ENCODE peak calls at places on chromosome 15, in five cellular contexts. H is upper lobe of left lung, T is heart left ventricle, S is thoracic aorta, D is heart right ventricle. W is an unnamed sample.

GRCh38 chr15:90086868-90087268 is 15.4 kb downstream of the IDH2 start:
- DNase-seq in H (no peak), T (no peak), S (no peak), D (no peak), W (no peak)

GRCh38 chr15:101390060-101390459 is 95.0 kb upstream of the SNRPA1 start:
- DNase-seq in H (no peak), T (no peak), S (no peak), D (no peak), W (no peak)

GRCh38 chr15:51681303-51681963 is at the start of gene SCG3:
- DNase-seq in H (peak; percentile 78), T (peak; percentile 75), S (no peak), D (peak; percentile 76), W (peak; percentile 22)

GRCh38 chr15:77069521-77070121 is 1.3 kb downstream of the TSPAN3 start:
- DNase-seq in H (peak; percentile 73), T (no peak), S (no peak), D (no peak), W (no peak)

GRCh38 chr15:33111051-33111451 is 83.5 kb downstream of the FMN1 start:
- DNase-seq in H (no peak), T (no peak), S (no peak), D (no peak), W (no peak)

GRCh38 chr15:101451886-101452285 is 37.6 kb downstream of the PCSK6 start:
- DNase-seq in H (no peak), T (no peak), S (no peak), D (no peak), W (no peak)

GRCh38 chr15:48569591-48570302 is 75.8 kb downstream of the FBN1 start:
- DNase-seq in H (no peak), T (no peak), S (no peak), D (no peak), W (no peak)

GRCh38 chr15:101358895-101359294 is 63.8 kb upstream of the SNRPA1 start:
- DNase-seq in H (no peak), T (no peak), S (no peak), D (peak; percentile 53), W (no peak)

GRCh38 chr15:89526601-89527441 is 30.4 kb upstream of the RHCG start:
- DNase-seq in H (no peak), T (no peak), S (no peak), D (no peak), W (no peak)

GRCh38 chr15:77807115-77807514 is 174.4 kb upstream of the LINGO1 start:
- DNase-seq in H (no peak), T (no peak), S (no peak), D (no peak), W (no peak)

GRCh38 chr15:22786868-22787698 is 639 bp downstream of the NIPA1 start:
- DNase-seq in H (no peak), T (peak; percentile 16), S (no peak), D (peak; percentile 26), W (no peak)

GRCh38 chr15:52440414-52440813 is 88.3 kb downstream of the MYO5A start:
- DNase-seq in H (no peak), T (no peak), S (no peak), D (no peak), W (peak; percentile 26)

GRCh38 chr15:90315276-90315982 is 36.7 kb upstream of the ZNF774 start:
- DNase-seq in H (peak; percentile 75), T (peak; percentile 73), S (peak; percentile 48), D (peak; percentile 55), W (peak; percentile 75)

GRCh38 chr15:96331942-96332853 is 1.7 kb downstream of the NR2F2 start:
- DNase-seq in H (peak; percentile 62), T (no peak), S (no peak), D (no peak), W (no peak)

GRCh38 chr15:80266113-80266512 is 14.1 kb upstream of the CTXND1 start:
- DNase-seq in H (no peak), T (no peak), S (no peak), D (no peak), W (no peak)

GRCh38 chr15:69994429-69995201 is 103.1 kb downstream of the TLE3 start:
- DNase-seq in H (no peak), T (no peak), S (no peak), D (no peak), W (no peak)

GRCh38 chr15:34366271-34367043 is 539 bp downstream of the LPCAT4 start:
- DNase-seq in H (peak; percentile 76), T (peak; percentile 75), S (no peak), D (peak; percentile 77), W (no peak)

GRCh38 chr15:70879386-70879785 is 12.8 kb downstream of the THAP10 start:
- DNase-seq in H (no peak), T (no peak), S (no peak), D (no peak), W (peak; percentile 79)

GRCh38 chr15:41501961-41502786 is 8.5 kb downstream of the ITPKA start:
- DNase-seq in H (no peak), T (no peak), S (no peak), D (no peak), W (no peak)

GRCh38 chr15:24772256-24772655 is 96.7 kb downstream of the NPAP1 start:
- DNase-seq in H (no peak), T (no peak), S (no peak), D (no peak), W (no peak)

GRCh38 chr15:78457101-78457500 is 19.1 kb downstream of the IREB2 start:
- DNase-seq in H (no peak), T (no peak), S (no peak), D (no peak), W (peak; percentile 77)

DNA sequence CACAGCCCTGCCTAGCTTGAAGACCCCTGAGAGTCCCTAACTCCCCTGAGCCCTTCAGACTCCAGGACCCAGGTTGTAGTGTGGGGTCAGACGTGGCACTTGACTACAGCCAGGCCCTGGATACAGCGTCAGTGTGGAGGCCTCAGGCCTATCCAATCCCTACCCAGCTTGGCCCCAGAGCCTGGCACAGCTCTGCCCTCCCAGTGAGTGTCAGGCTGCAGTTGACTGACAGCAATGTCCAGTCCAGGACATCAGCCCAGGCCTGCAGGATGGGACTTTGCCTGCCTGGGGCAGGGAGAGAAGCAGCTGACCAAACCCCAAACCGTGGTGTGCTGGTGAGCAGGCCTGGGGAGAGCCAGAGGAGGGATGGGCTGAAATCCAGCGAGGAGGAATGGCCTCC is 27.3 kb downstream of the KLF13 start:
- DNase-seq in H (no peak), T (peak; percentile 75), S (no peak), D (peak; percentile 73), W (no peak)
- H3K4me3 ChIP-seq in H (no peak overlapping the region), T (no peak overlapping the region), S (peak overlapping the region; percentile 49), D (no peak overlapping the region), W (no peak overlapping the region)

GRCh38 chr15:98651581-98652220 is 3.4 kb downstream of the IGF1R start:
- DNase-seq in H (no peak), T (no peak), S (no peak), D (no peak), W (no peak)
- H3K4me3 ChIP-seq in H (peak overlapping the region; percentile 91), T (peak overlapping the region; percentile 88), S (peak overlapping the region; percentile 86), D (peak overlapping the region; percentile 93), W (peak overlapping the region; percentile 89)

DNA sequence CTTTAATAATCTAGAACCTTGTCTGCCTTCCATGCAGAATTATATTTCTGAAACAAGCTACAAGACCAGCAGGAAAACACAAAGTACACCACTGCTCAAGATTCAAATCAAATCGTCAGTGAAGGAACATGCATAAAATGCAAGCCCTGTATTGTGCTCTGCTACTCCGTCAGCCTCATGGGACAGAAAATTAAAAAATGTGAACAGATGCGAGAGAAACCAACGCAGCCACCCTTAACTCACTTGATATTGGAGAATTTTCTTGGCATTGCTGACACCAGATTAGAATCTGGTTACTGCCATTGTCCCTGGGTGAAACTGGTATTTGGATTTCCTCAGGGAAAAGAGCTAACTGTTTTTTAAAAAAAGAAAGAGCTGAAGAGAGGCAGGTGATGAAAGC is 23.6 kb downstream of the ANXA2 start:
- DNase-seq in H (no peak), T (no peak), S (no peak), D (no peak), W (no peak)
- H3K4me3 ChIP-seq in H (no peak overlapping the region), T (no peak overlapping the region), S (no peak overlapping the region), D (no peak overlapping the region), W (no peak overlapping the region)

GRCh38 chr15:62933388-62933787 is 109.2 kb upstream of the TPM1 start:
- DNase-seq in H (no peak), T (no peak), S (no peak), D (no peak), W (no peak)

GRCh38 chr15:62938825-62939224 is 103.7 kb upstream of the TPM1 start:
- DNase-seq in H (no peak), T (no peak), S (no peak), D (no peak), W (no peak)

GRCh38 chr15:62934236-62934971 is 108.1 kb upstream of the TPM1 start:
- DNase-seq in H (no peak), T (peak; percentile 39), S (no peak), D (no peak), W (no peak)

GRCh38 chr15:62932436-62932835 is 110.1 kb upstream of the TPM1 start:
- DNase-seq in H (no peak), T (no peak), S (no peak), D (no peak), W (no peak)

GRCh38 chr15:62935300-62936081 is 107.1 kb upstream of the TPM1 start:
- DNase-seq in H (no peak), T (no peak), S (no peak), D (no peak), W (no peak)
- H3K4me3 ChIP-seq in H (no peak overlapping the region), T (no peak overlapping the region), S (no peak overlapping the region), D (no peak overlapping the region), W (no peak overlapping the region)

DNA sequence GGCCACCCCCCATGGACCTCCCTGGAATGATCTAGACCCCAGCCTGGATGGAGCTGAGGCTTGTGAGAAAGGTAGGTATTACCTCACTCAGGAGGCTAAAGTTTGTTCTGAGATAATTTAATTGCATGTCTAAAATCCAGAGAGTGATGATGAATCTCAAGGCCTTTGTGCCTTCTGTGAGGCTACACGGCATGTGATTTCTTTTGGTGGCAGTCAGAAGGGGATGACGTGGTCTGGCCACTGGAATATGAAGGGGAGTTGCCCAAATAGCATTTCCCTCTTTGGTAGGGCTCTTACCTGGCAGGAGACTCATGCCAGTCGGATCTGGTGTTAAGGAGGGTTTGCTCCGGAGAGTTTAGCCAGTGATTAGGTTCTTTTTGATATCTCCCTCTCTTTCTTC is 2.5 kb downstream of the BAHD1 start:
- DNase-seq in H (peak; percentile 42), T (no peak), S (no peak), D (no peak), W (no peak)
- H3K4me3 ChIP-seq in H (no peak overlapping the region), T (no peak overlapping the region), S (no peak overlapping the region), D (no peak overlapping the region), W (no peak overlapping the region)

GRCh38 chr15:58324533-58324932 is 107.3 kb upstream of the LIPC start:
- DNase-seq in H (no peak), T (no peak), S (no peak), D (no peak), W (no peak)
- H3K4me3 ChIP-seq in H (no peak overlapping the region), T (no peak overlapping the region), S (no peak overlapping the region), D (no peak overlapping the region), W (no peak overlapping the region)

W was measured in skeletal muscle cell.